ENCODE peak calls at places on chromosomes 2 and 18, in five cellular contexts. B is brain microvascular endothelial cell, L is fibroblast of villous mesenchyme, I is foreskin fibroblast, W is psoas muscle. D is an unnamed sample.

GRCh38 chr18:78977627-78978271 is 1.9 kb upstream of the SALL3 start:
- DNase-seq in L (no peak), W (no peak), I (peak; percentile 10), B (no peak), D (no peak)

GRCh38 chr2:102708847-102709559 is 52.8 kb upstream of the TMEM182 start:
- DNase-seq in I (peak; percentile 58), L (peak; percentile 12), W (no peak), B (peak; percentile 60), D (no peak)

GRCh38 chr2:64426191-64426952 is 27.6 kb upstream of the LGALSL start:
- DNase-seq in L (no peak), B (peak; percentile 24), I (peak; percentile 19), W (no peak), D (no peak)

GRCh38 chr2:84276585-84277255 is 182.4 kb downstream of the SUCLG1 start:
- DNase-seq in I (no peak), L (no peak), W (no peak), B (no peak), D (no peak)

GRCh38 chr2:218006741-218007140 is 3.9 kb upstream of the TNS1 start:
- DNase-seq in I (peak; percentile 31), L (peak; percentile 92), B (no peak), W (no peak), D (no peak)

GRCh38 chr2:236706288-236706687 is 136.7 kb downstream of the ACKR3 start:
- DNase-seq in B (no peak), W (no peak), L (no peak), I (no peak), D (no peak)

GRCh38 chr18:31217455-31217854 is 54.8 kb upstream of the DSC1 start:
- DNase-seq in B (peak; percentile 33), W (no peak), I (no peak), L (no peak), D (no peak)

GRCh38 chr2:887639-888038 is 63.0 kb upstream of the SNTG2 start:
- DNase-seq in L (no peak), B (no peak), I (no peak), W (no peak), D (no peak)

GRCh38 chr2:218745559-218746469 is 35.2 kb downstream of the TTLL4 start:
- DNase-seq in B (peak; percentile 18), W (no peak), I (peak; percentile 79), L (peak; percentile 31), D (no peak)

GRCh38 chr18:39751161-39751560 is 2185.6 kb upstream of the CELF4 start:
- DNase-seq in B (no peak), I (peak; percentile 47), W (no peak), L (no peak), D (no peak)

GRCh38 chr2:55054076-55054475 is 3.8 kb upstream of the RTN4 start:
- DNase-seq in L (no peak), I (no peak), W (no peak), B (no peak), D (no peak)

GRCh38 chr2:41395692-41396091 is 652.1 kb upstream of the PKDCC start:
- DNase-seq in I (no peak), W (no peak), L (no peak), B (no peak), D (no peak)

GRCh38 chr2:86747708-86748627 is 27.9 kb downstream of the RMND5A start:
- DNase-seq in L (peak; percentile 88), B (peak; percentile 67), I (peak; percentile 88), W (no peak), D (no peak)

GRCh38 chr2:207505728-207506127 is 24.0 kb upstream of the CREB1 start:
- DNase-seq in I (peak; percentile 84), B (peak; percentile 55), L (peak; percentile 63), W (no peak), D (peak; percentile 66)

GRCh38 chr2:95380280-95380679 is 22.2 kb upstream of the FAHD2A start:
- DNase-seq in B (no peak), L (no peak), W (no peak), I (no peak), D (no peak)

GRCh38 chr2:56184500-56184996 is 758 bp downstream of the CCDC85A start:
- DNase-seq in L (no peak), I (peak; percentile 23), W (peak; percentile 18), B (no peak), D (no peak)

GRCh38 chr2:138621139-138621538 is 119.6 kb downstream of the SPOPL start:
- DNase-seq in I (no peak), B (no peak), L (no peak), W (no peak), D (no peak)

GRCh38 chr18:51321696-51322095 is 124.2 kb upstream of the MEX3C start:
- DNase-seq in I (no peak), B (no peak), L (no peak), W (no peak), D (no peak)

GRCh38 chr2:120400546-120400945 is 54.6 kb downstream of the INHBB start:
- DNase-seq in I (no peak), W (no peak), L (no peak), B (no peak), D (no peak)

GRCh38 chr2:174577967-174578589 is 19.5 kb downstream of the WIPF1 start:
- DNase-seq in I (peak; percentile 82), B (peak; percentile 73), W (no peak), L (peak; percentile 71), D (no peak)

GRCh38 chr2:54422072-54422581 is 34.0 kb upstream of the SPTBN1 start:
- DNase-seq in B (no peak), I (no peak), L (no peak), W (no peak), D (no peak)

GRCh38 chr18:50751490-50751889 is 68.3 kb downstream of the MRO start:
- DNase-seq in I (no peak), W (no peak), L (no peak), B (no peak), D (no peak)

GRCh38 chr2:218781691-218782528 is at the start of gene CYP27A1:
- DNase-seq in L (peak; percentile 22), B (no peak), I (peak; percentile 68), W (peak; percentile 61), D (no peak)

GRCh38 chr2:71843391-71843850 is 304.2 kb downstream of the CYP26B1 start:
- DNase-seq in L (peak; percentile 59), I (peak; percentile 88), W (no peak), B (peak; percentile 61), D (peak; percentile 27)

GRCh38 chr2:75025216-75025615 is 66.8 kb downstream of the POLE4 start:
- DNase-seq in I (no peak), L (no peak), B (no peak), W (no peak), D (no peak)

GRCh38 chr2:236659758-236660150 is 90.1 kb downstream of the ACKR3 start:
- DNase-seq in W (no peak), L (peak; percentile 83), B (no peak), I (no peak), D (no peak)

GRCh38 chr2:162282765-162283425 is 35.6 kb downstream of the IFIH1 start:
- DNase-seq in B (no peak), L (peak; percentile 54), I (peak; percentile 52), W (no peak), D (no peak)

GRCh38 chr2:44100351-44100750 is 68.3 kb upstream of the PPM1B start:
- DNase-seq in I (peak; percentile 95), B (peak; percentile 91), L (peak; percentile 98), W (peak; percentile 74), D (peak; percentile 56)

GRCh38 chr2:46458763-46459505 is 20.4 kb upstream of the TMEM247 start:
- DNase-seq in B (no peak), I (no peak), L (no peak), W (no peak), D (no peak)

GRCh38 chr2:215624423-215624829 is 188.6 kb upstream of the FN1 start:
- DNase-seq in B (peak; percentile 90), L (peak; percentile 100), W (no peak), I (peak; percentile 97), D (peak; percentile 47)
- H3K4me3 ChIP-seq in B (no peak overlapping the region), L (no peak overlapping the region), W (no peak overlapping the region), I (no peak overlapping the region), D (no peak overlapping the region)

GRCh38 chr18:65791753-65792152 is 40.9 kb downstream of the CDH7 start:
- DNase-seq in W (no peak), L (no peak), B (no peak), I (no peak), D (no peak)

GRCh38 chr18:65786400-65786948 is 35.7 kb downstream of the CDH7 start:
- DNase-seq in W (no peak), I (no peak), B (no peak), L (no peak), D (no peak)

GRCh38 chr18:65788373-65788772 is 37.6 kb downstream of the CDH7 start:
- DNase-seq in L (no peak), I (no peak), W (no peak), B (no peak), D (no peak)
- TF ChIP-seq CTCF in L (no peak), I (no peak), W (no peak), B (no peak), D (no peak)

GRCh38 chr18:3452750-3453539 is 3.0 kb downstream of the TGIF1 start:
- DNase-seq in B (no peak), W (no peak), L (peak; percentile 56), I (peak; percentile 55), D (no peak)
- H3K4me3 ChIP-seq in B (peak overlapping the region; percentile 93), W (peak overlapping the region; percentile 97), L (peak overlapping the region; percentile 99), I (peak overlapping the region; percentile 91), D (peak overlapping the region; percentile 79)

DNA sequence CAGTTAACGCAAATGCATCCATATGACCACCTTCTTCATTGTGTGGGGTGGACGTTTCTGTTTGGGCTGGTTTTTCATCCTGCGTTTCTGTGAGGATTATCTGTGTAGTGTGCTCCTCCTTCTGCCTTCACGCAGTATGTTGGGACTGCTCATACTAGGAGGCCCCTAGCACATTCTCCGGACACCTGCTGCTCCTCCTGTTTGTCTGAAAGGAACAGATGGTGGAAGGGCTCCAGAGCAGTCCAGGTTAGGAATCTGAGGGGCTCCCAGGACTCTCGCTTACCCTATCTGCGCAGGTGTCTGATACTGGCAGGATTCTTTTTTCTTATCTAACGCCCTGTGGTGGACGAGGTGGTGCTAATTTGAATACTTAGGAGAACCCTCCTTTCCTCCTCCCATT is 25.8 kb downstream of the STK25 start:
- DNase-seq in W (no peak), L (no peak), I (no peak), B (no peak), D (no peak)
- TF ChIP-seq CTCF in W (no peak), L (no peak), I (no peak), B (no peak), D (no peak)

DNA sequence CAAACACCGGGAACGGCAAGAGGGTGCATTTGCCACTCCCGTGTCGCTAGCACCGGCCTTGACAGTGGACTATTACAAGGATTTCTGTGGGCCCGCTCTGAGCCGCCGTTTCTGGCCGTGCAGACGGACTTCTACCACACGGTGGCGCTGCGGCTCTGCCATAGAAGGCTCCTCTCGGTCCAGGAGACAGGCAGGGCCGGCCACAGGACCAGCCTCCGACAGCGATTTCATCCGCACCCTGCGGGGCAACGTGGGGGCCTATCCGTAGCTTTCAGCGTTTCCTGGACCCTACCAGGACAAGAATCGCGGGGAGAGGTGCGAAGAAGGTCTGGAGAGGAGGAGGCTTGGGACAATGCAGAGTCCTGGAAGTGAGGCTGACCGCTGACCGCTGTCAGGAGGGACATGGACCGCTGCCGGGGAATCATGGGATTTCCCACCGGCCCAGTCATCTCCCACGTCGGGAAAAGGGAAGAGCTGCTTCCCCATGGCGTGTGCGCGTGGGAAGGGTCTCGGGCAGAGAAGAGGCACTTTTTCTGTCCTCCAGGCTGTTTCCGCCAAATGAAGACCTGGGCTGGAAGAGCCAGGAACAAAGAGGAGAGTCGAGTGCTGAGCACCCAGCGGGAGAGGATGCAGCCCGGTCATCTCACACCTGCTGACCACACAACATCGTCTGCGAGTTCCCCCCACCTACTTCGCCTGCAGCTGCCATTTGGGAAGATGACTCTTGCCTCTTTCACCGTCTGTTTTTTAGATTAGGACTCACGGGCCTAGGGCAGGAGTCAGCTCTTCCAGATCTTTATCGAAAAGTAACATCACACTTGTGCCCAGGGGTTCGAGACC is 35.5 kb upstream of the HAAO start:
- DNase-seq in I (peak; percentile 93), W (peak; percentile 90), B (peak; percentile 80), L (peak; percentile 84), D (no peak)
- H3K4me3 ChIP-seq in I (no peak overlapping the region), W (peak overlapping the region; percentile 63), B (peak overlapping the region; percentile 49), L (peak overlapping the region; percentile 7), D (no peak overlapping the region)

GRCh38 chr18:25561923-25562322 is 210.0 kb upstream of the ZNF521 start:
- DNase-seq in L (peak; percentile 35), I (peak; percentile 68), W (no peak), B (peak; percentile 2), D (no peak)
- TF ChIP-seq CTCF in L (peak; percentile 53), I (peak; percentile 39), W (peak; percentile 31), B (peak; percentile 61), D (peak; percentile 55)

D was measured in HFF-Myc.